ENCODE peak calls at places on chromosome 14, in seven cellular contexts. One of them, this sample, is unnamed.

GRCh38 chr14:59920378-59920683 is 387 bp downstream of the LRRC9 start:
- DNase-seq in iris pigment epithelial cell: no peak
- DNase-seq in GM13976: no peak
- DNase-seq in NCI-H524: no peak
- DNase-seq in anterior cingulate cortex: no peak
- DNase-seq in MV-4-11: no peak
- DNase-seq in activated T-cell treated with anti-CD3 and anti-CD28 coated beads, Interleukin-2, amount 50 U/mL, for 72 hours: no peak
- DNase-seq in this sample: no peak

GRCh38 chr14:69586420-69586819 is 11.7 kb upstream of the CCDC177 start:
- DNase-seq in iris pigment epithelial cell: no peak
- DNase-seq in GM13976: no peak
- DNase-seq in NCI-H524: no peak
- DNase-seq in anterior cingulate cortex: no peak
- DNase-seq in MV-4-11: no peak
- DNase-seq in activated T-cell treated with anti-CD3 and anti-CD28 coated beads, Interleukin-2, amount 50 U/mL, for 72 hours: no peak
- DNase-seq in this sample: no peak

GRCh38 chr14:61475316-61475715 is 153.9 kb downstream of the PRKCH start:
- DNase-seq in iris pigment epithelial cell: peak; percentile 89
- DNase-seq in GM13976: peak; percentile 53
- DNase-seq in NCI-H524: peak; percentile 69
- DNase-seq in anterior cingulate cortex: no peak
- DNase-seq in MV-4-11: peak; percentile 76
- DNase-seq in activated T-cell treated with anti-CD3 and anti-CD28 coated beads, Interleukin-2, amount 50 U/mL, for 72 hours: no peak
- DNase-seq in this sample: peak; percentile 44

GRCh38 chr14:98189521-98189920 is 1082.5 kb downstream of the BCL11B start:
- DNase-seq in iris pigment epithelial cell: no peak
- DNase-seq in GM13976: no peak
- DNase-seq in NCI-H524: no peak
- DNase-seq in anterior cingulate cortex: no peak
- DNase-seq in MV-4-11: no peak
- DNase-seq in activated T-cell treated with anti-CD3 and anti-CD28 coated beads, Interleukin-2, amount 50 U/mL, for 72 hours: peak; percentile 67
- DNase-seq in this sample: peak; percentile 57

GRCh38 chr14:105150368-105151111 is 18.0 kb downstream of the JAG2 start:
- DNase-seq in iris pigment epithelial cell: no peak
- DNase-seq in GM13976: no peak
- DNase-seq in NCI-H524: no peak
- DNase-seq in anterior cingulate cortex: no peak
- DNase-seq in MV-4-11: no peak
- DNase-seq in activated T-cell treated with anti-CD3 and anti-CD28 coated beads, Interleukin-2, amount 50 U/mL, for 72 hours: no peak
- DNase-seq in this sample: no peak

GRCh38 chr14:94596361-94596760 is 15.1 kb downstream of the SERPINA5 start:
- DNase-seq in iris pigment epithelial cell: no peak
- DNase-seq in GM13976: no peak
- DNase-seq in NCI-H524: no peak
- DNase-seq in anterior cingulate cortex: no peak
- DNase-seq in MV-4-11: no peak
- DNase-seq in activated T-cell treated with anti-CD3 and anti-CD28 coated beads, Interleukin-2, amount 50 U/mL, for 72 hours: no peak
- DNase-seq in this sample: no peak

GRCh38 chr14:32203928-32204357 is 874 bp upstream of the RNU6-8 start:
- DNase-seq in iris pigment epithelial cell: no peak
- DNase-seq in GM13976: no peak
- DNase-seq in NCI-H524: peak; percentile 46
- DNase-seq in anterior cingulate cortex: no peak
- DNase-seq in MV-4-11: no peak
- DNase-seq in activated T-cell treated with anti-CD3 and anti-CD28 coated beads, Interleukin-2, amount 50 U/mL, for 72 hours: peak; percentile 8
- DNase-seq in this sample: no peak

GRCh38 chr14:77889971-77890442 is 90.1 kb downstream of the ADCK1 start:
- DNase-seq in iris pigment epithelial cell: peak; percentile 90
- DNase-seq in GM13976: no peak
- DNase-seq in NCI-H524: no peak
- DNase-seq in anterior cingulate cortex: no peak
- DNase-seq in MV-4-11: peak; percentile 36
- DNase-seq in activated T-cell treated with anti-CD3 and anti-CD28 coated beads, Interleukin-2, amount 50 U/mL, for 72 hours: no peak
- DNase-seq in this sample: no peak

GRCh38 chr14:57729208-57730187 is 136.4 kb downstream of the SLC35F4 start:
- DNase-seq in iris pigment epithelial cell: no peak
- DNase-seq in GM13976: no peak
- DNase-seq in NCI-H524: no peak
- DNase-seq in anterior cingulate cortex: no peak
- DNase-seq in MV-4-11: no peak
- DNase-seq in activated T-cell treated with anti-CD3 and anti-CD28 coated beads, Interleukin-2, amount 50 U/mL, for 72 hours: no peak
- DNase-seq in this sample: no peak

GRCh38 chr14:53432378-53432802 is 279.3 kb upstream of the DDHD1 start:
- DNase-seq in iris pigment epithelial cell: peak; percentile 50
- DNase-seq in GM13976: peak; percentile 62
- DNase-seq in NCI-H524: peak; percentile 22
- DNase-seq in anterior cingulate cortex: no peak
- DNase-seq in MV-4-11: peak; percentile 8
- DNase-seq in activated T-cell treated with anti-CD3 and anti-CD28 coated beads, Interleukin-2, amount 50 U/mL, for 72 hours: no peak
- DNase-seq in this sample: no peak

GRCh38 chr14:36279306-36280244 is 40.9 kb downstream of the MBIP start:
- DNase-seq in iris pigment epithelial cell: no peak
- DNase-seq in GM13976: no peak
- DNase-seq in NCI-H524: no peak
- DNase-seq in anterior cingulate cortex: no peak
- DNase-seq in MV-4-11: no peak
- DNase-seq in activated T-cell treated with anti-CD3 and anti-CD28 coated beads, Interleukin-2, amount 50 U/mL, for 72 hours: no peak
- DNase-seq in this sample: no peak

GRCh38 chr14:52473557-52473956 is 78.7 kb downstream of the TXNDC16 start:
- DNase-seq in iris pigment epithelial cell: peak; percentile 55
- DNase-seq in GM13976: peak; percentile 33
- DNase-seq in NCI-H524: no peak
- DNase-seq in anterior cingulate cortex: no peak
- DNase-seq in MV-4-11: peak; percentile 19
- DNase-seq in activated T-cell treated with anti-CD3 and anti-CD28 coated beads, Interleukin-2, amount 50 U/mL, for 72 hours: no peak
- DNase-seq in this sample: peak; percentile 2

GRCh38 chr14:82872494-82872893 is 1338.8 kb upstream of the SEL1L start:
- DNase-seq in iris pigment epithelial cell: no peak
- DNase-seq in GM13976: no peak
- DNase-seq in NCI-H524: no peak
- DNase-seq in anterior cingulate cortex: no peak
- DNase-seq in MV-4-11: no peak
- DNase-seq in activated T-cell treated with anti-CD3 and anti-CD28 coated beads, Interleukin-2, amount 50 U/mL, for 72 hours: no peak
- DNase-seq in this sample: no peak

GRCh38 chr14:84086714-84087113 is 1443.2 kb upstream of the FLRT2 start:
- DNase-seq in iris pigment epithelial cell: no peak
- DNase-seq in GM13976: no peak
- DNase-seq in NCI-H524: no peak
- DNase-seq in anterior cingulate cortex: no peak
- DNase-seq in MV-4-11: no peak
- DNase-seq in activated T-cell treated with anti-CD3 and anti-CD28 coated beads, Interleukin-2, amount 50 U/mL, for 72 hours: no peak
- DNase-seq in this sample: no peak

GRCh38 chr14:93079321-93079720 is 36.4 kb downstream of the ITPK1 start:
- DNase-seq in iris pigment epithelial cell: no peak
- DNase-seq in GM13976: no peak
- DNase-seq in NCI-H524: no peak
- DNase-seq in anterior cingulate cortex: no peak
- DNase-seq in MV-4-11: no peak
- DNase-seq in activated T-cell treated with anti-CD3 and anti-CD28 coated beads, Interleukin-2, amount 50 U/mL, for 72 hours: no peak
- DNase-seq in this sample: no peak

GRCh38 chr14:22656945-22657711 is 13.0 kb upstream of the OR6J1 start:
- DNase-seq in iris pigment epithelial cell: peak; percentile 44
- DNase-seq in GM13976: no peak
- DNase-seq in NCI-H524: no peak
- DNase-seq in anterior cingulate cortex: no peak
- DNase-seq in MV-4-11: no peak
- DNase-seq in activated T-cell treated with anti-CD3 and anti-CD28 coated beads, Interleukin-2, amount 50 U/mL, for 72 hours: no peak
- DNase-seq in this sample: no peak

GRCh38 chr14:22084393-22085281 is 411.0 kb upstream of the OR4E1 start:
- DNase-seq in iris pigment epithelial cell: peak; percentile 66
- DNase-seq in GM13976: peak; percentile 49
- DNase-seq in NCI-H524: peak; percentile 32
- DNase-seq in anterior cingulate cortex: no peak
- DNase-seq in MV-4-11: peak; percentile 47
- DNase-seq in activated T-cell treated with anti-CD3 and anti-CD28 coated beads, Interleukin-2, amount 50 U/mL, for 72 hours: no peak
- DNase-seq in this sample: no peak

GRCh38 chr14:105487449-105487985 is 831 bp downstream of the CRIP1 start:
- DNase-seq in iris pigment epithelial cell: no peak
- DNase-seq in GM13976: no peak
- DNase-seq in NCI-H524: no peak
- DNase-seq in anterior cingulate cortex: no peak
- DNase-seq in MV-4-11: peak; percentile 57
- DNase-seq in activated T-cell treated with anti-CD3 and anti-CD28 coated beads, Interleukin-2, amount 50 U/mL, for 72 hours: peak; percentile 74
- DNase-seq in this sample: no peak

GRCh38 chr14:95609398-95609990 is 74.6 kb downstream of the GLRX5 start:
- DNase-seq in iris pigment epithelial cell: peak; percentile 26
- DNase-seq in GM13976: peak; percentile 43
- DNase-seq in NCI-H524: peak; percentile 63
- DNase-seq in anterior cingulate cortex: no peak
- DNase-seq in MV-4-11: no peak
- DNase-seq in activated T-cell treated with anti-CD3 and anti-CD28 coated beads, Interleukin-2, amount 50 U/mL, for 72 hours: no peak
- DNase-seq in this sample: peak; percentile 18

GRCh38 chr14:65239897-65240296 is 137.6 kb upstream of the MAX start:
- DNase-seq in iris pigment epithelial cell: no peak
- DNase-seq in GM13976: no peak
- DNase-seq in NCI-H524: no peak
- DNase-seq in anterior cingulate cortex: peak; percentile 28
- DNase-seq in MV-4-11: no peak
- DNase-seq in activated T-cell treated with anti-CD3 and anti-CD28 coated beads, Interleukin-2, amount 50 U/mL, for 72 hours: no peak
- DNase-seq in this sample: no peak

GRCh38 chr14:103002578-103003350 is 54.6 kb downstream of the CDC42BPB start:
- DNase-seq in iris pigment epithelial cell: no peak
- DNase-seq in GM13976: no peak
- DNase-seq in NCI-H524: no peak
- DNase-seq in anterior cingulate cortex: no peak
- DNase-seq in MV-4-11: no peak
- DNase-seq in activated T-cell treated with anti-CD3 and anti-CD28 coated beads, Interleukin-2, amount 50 U/mL, for 72 hours: no peak
- DNase-seq in this sample: no peak

GRCh38 chr14:22487941-22488340 is 101.1 kb downstream of the DAD1 start:
- DNase-seq in iris pigment epithelial cell: no peak
- DNase-seq in GM13976: no peak
- DNase-seq in NCI-H524: peak; percentile 98
- DNase-seq in anterior cingulate cortex: no peak
- DNase-seq in MV-4-11: no peak
- DNase-seq in activated T-cell treated with anti-CD3 and anti-CD28 coated beads, Interleukin-2, amount 50 U/mL, for 72 hours: no peak
- DNase-seq in this sample: no peak

GRCh38 chr14:69395929-69396328 is 2.2 kb downstream of the ERH start:
- DNase-seq in iris pigment epithelial cell: no peak
- DNase-seq in GM13976: no peak
- DNase-seq in NCI-H524: no peak
- DNase-seq in anterior cingulate cortex: no peak
- DNase-seq in MV-4-11: no peak
- DNase-seq in activated T-cell treated with anti-CD3 and anti-CD28 coated beads, Interleukin-2, amount 50 U/mL, for 72 hours: no peak
- DNase-seq in this sample: no peak

GRCh38 chr14:73153272-73153671 is 17.0 kb downstream of the PSEN1 start:
- DNase-seq in iris pigment epithelial cell: peak; percentile 44
- DNase-seq in GM13976: no peak
- DNase-seq in NCI-H524: no peak
- DNase-seq in anterior cingulate cortex: no peak
- DNase-seq in MV-4-11: no peak
- DNase-seq in activated T-cell treated with anti-CD3 and anti-CD28 coated beads, Interleukin-2, amount 50 U/mL, for 72 hours: no peak
- DNase-seq in this sample: no peak

GRCh38 chr14:23237772-23238594 is at the start of gene RNF212B:
- DNase-seq in iris pigment epithelial cell: peak; percentile 67
- DNase-seq in GM13976: peak; percentile 87
- DNase-seq in NCI-H524: peak; percentile 88
- DNase-seq in anterior cingulate cortex: peak; percentile 53
- DNase-seq in MV-4-11: peak; percentile 71
- DNase-seq in activated T-cell treated with anti-CD3 and anti-CD28 coated beads, Interleukin-2, amount 50 U/mL, for 72 hours: peak; percentile 94
- DNase-seq in this sample: peak; percentile 78

GRCh38 chr14:24377126-24377525 is 9.1 kb downstream of the NFATC4 start:
- DNase-seq in iris pigment epithelial cell: no peak
- DNase-seq in GM13976: no peak
- DNase-seq in NCI-H524: no peak
- DNase-seq in anterior cingulate cortex: no peak
- DNase-seq in MV-4-11: no peak
- DNase-seq in activated T-cell treated with anti-CD3 and anti-CD28 coated beads, Interleukin-2, amount 50 U/mL, for 72 hours: no peak
- DNase-seq in this sample: no peak